ENCODE peak calls at places on chromosomes 16 and 17, in five cellular contexts. One of them, this sample, is unnamed.

GRCh38 chr17:47714773-47715396 is 18.2 kb upstream of the TBX21 start:
- DNase-seq in fibroblast of lung: no peak
- DNase-seq in Caco-2: no peak
- DNase-seq in CD8-positive, alpha-beta T cell: no peak
- DNase-seq in sigmoid colon: no peak
- DNase-seq in this sample: no peak

GRCh38 chr17:46044286-46044928 is 45.4 kb downstream of the STH start:
- DNase-seq in Caco-2: peak; percentile 67
- DNase-seq in CD8-positive, alpha-beta T cell: peak; percentile 56
- DNase-seq in fibroblast of lung: peak; percentile 95
- DNase-seq in sigmoid colon: peak; percentile 92
- DNase-seq in this sample: peak; percentile 83

GRCh38 chr16:1474047-1474446 is 781 bp downstream of the CLCN7 start:
- DNase-seq in Caco-2: no peak
- DNase-seq in CD8-positive, alpha-beta T cell: no peak
- DNase-seq in sigmoid colon: no peak
- DNase-seq in fibroblast of lung: no peak
- DNase-seq in this sample: no peak

GRCh38 chr16:29009050-29009837 is 24.4 kb downstream of the LAT start:
- DNase-seq in fibroblast of lung: no peak
- DNase-seq in Caco-2: no peak
- DNase-seq in sigmoid colon: no peak
- DNase-seq in CD8-positive, alpha-beta T cell: peak; percentile 45
- DNase-seq in this sample: no peak

GRCh38 chr16:83513006-83513755 is 294.6 kb upstream of the HSBP1 start:
- DNase-seq in fibroblast of lung: peak; percentile 67
- DNase-seq in CD8-positive, alpha-beta T cell: no peak
- DNase-seq in sigmoid colon: no peak
- DNase-seq in Caco-2: no peak
- DNase-seq in this sample: no peak

GRCh38 chr16:2339521-2340484 is 725 bp downstream of the ABCA3 start:
- DNase-seq in CD8-positive, alpha-beta T cell: peak; percentile 38
- DNase-seq in fibroblast of lung: peak; percentile 6
- DNase-seq in Caco-2: peak; percentile 60
- DNase-seq in sigmoid colon: peak; percentile 83
- DNase-seq in this sample: peak; percentile 91

GRCh38 chr16:67571981-67572431 is 9.7 kb downstream of the CTCF start:
- DNase-seq in sigmoid colon: no peak
- DNase-seq in CD8-positive, alpha-beta T cell: no peak
- DNase-seq in fibroblast of lung: no peak
- DNase-seq in Caco-2: no peak
- DNase-seq in this sample: no peak

GRCh38 chr17:32267690-32268205 is 2.1 kb downstream of the RHBDL3 start:
- DNase-seq in sigmoid colon: no peak
- DNase-seq in Caco-2: no peak
- DNase-seq in fibroblast of lung: no peak
- DNase-seq in CD8-positive, alpha-beta T cell: no peak
- DNase-seq in this sample: no peak

GRCh38 chr17:51245535-51245934 is 14.3 kb downstream of the MBTD1 start:
- DNase-seq in Caco-2: no peak
- DNase-seq in CD8-positive, alpha-beta T cell: no peak
- DNase-seq in fibroblast of lung: no peak
- DNase-seq in sigmoid colon: no peak
- DNase-seq in this sample: no peak

DNA sequence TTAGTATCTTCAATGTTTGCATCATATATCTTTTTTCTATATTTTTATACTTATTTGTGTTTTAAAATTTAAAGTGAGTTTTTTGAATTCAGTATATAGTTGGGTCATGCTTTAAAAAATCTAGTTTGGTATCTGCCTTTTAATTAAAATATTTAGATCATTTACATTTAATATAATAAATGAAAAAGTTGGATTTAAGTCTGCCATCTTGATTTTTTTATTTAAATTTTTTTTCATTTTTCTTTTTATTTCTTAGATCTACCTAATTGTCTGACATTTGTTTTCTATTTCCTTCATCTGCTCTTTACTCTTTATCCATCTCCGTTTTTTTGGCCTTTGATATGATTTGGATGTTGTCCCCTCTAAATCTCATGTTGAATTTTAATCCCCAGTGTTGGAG is 50.0 kb upstream of the N4BP1 start:
- DNase-seq in fibroblast of lung: no peak
- DNase-seq in CD8-positive, alpha-beta T cell: no peak
- DNase-seq in Caco-2: no peak
- DNase-seq in sigmoid colon: no peak
- DNase-seq in this sample: no peak
- H3K9me3 ChIP-seq in fibroblast of lung: no peaks in the 10 kb centered on the region
- H3K9me3 ChIP-seq in CD8-positive, alpha-beta T cell: no peaks in the 10 kb centered on the region
- H3K9me3 ChIP-seq in Caco-2: peaks cover 15% of the 10 kb centered on the region
- H3K9me3 ChIP-seq in sigmoid colon: peaks cover 11% of the 10 kb centered on the region
- H3K9me3 ChIP-seq in this sample: peaks cover 15% of the 10 kb centered on the region

DNA sequence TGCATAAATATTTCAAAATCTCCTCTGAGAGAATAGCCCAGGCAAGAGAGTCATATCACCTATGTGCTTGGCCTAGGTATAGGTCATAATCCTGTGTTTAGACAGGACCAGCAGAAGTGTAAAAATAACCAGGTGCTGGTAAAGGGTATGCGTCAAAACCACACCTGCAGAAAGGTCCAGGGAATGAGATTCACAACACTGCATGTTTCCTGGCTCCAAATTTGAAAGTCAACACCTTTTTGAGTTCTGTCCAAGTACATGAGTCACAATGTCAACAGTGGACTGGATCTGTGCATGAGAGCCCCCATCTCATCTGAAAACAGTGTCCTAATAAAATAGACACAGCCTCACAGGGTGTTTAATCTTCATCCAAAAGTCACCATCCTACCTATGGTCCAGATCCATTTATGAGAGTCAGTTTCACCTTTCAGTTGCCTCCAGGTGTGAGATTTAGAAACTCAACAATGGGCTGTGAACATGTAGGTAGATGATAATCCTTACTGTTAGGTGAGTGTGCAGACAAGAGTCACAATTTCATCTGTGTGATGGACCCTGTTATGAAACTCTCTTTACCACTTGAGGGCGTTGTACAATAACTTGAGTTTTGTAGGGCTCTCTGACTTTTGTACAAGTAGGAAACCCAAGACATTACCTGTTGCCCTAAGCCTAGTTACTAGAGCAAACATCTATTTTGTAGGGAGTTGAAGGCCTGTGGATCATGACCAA is 2100.7 kb downstream of the TP53TG3F start:
- DNase-seq in Caco-2: no peak
- DNase-seq in fibroblast of lung: no peak
- DNase-seq in CD8-positive, alpha-beta T cell: no peak
- DNase-seq in sigmoid colon: no peak
- DNase-seq in this sample: no peak
- H3K9me3 ChIP-seq in Caco-2: no peaks in the 10 kb centered on the region
- H3K9me3 ChIP-seq in fibroblast of lung: no peaks in the 10 kb centered on the region
- H3K9me3 ChIP-seq in CD8-positive, alpha-beta T cell: peaks cover 3% of the 10 kb centered on the region
- H3K9me3 ChIP-seq in sigmoid colon: no peaks in the 10 kb centered on the region
- H3K9me3 ChIP-seq in this sample: no peaks in the 10 kb centered on the region

DNA sequence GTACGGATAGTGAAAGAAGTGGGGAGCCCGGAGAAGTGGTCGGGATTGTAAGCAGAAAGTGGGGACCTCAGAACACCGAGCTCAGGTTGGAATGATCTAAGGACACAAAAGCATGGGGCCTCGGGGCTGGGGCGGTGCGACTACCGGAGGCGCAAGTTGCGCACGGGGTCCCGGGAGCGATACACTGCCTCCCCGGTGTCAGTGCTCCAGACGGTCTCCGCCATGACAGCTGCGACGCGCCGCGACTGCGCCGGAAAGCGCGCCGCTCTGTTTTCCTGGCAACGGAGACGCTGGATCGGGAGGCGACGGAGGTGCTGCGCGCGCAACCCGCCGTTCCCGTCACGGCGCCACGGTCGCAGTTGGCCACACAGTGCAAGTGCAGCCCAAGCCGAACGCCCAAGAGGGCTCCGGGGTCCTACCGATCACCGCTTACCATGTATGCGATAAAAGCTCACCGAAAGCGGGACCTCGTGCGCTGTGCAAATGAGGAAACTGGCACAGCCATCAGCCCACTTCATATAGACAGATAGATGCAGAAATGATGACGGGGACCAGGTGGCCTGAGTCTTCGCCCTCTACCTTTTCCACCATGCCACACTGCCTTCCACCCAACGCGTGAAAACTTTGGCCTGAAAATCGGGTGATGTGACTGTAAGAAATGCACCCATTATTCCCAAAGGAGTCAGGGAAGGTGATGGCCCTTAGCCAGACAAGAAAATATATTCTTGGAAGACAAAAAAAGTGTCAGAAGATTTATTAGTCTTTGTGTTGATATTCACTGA is at the start of gene MKS1:
- DNase-seq in sigmoid colon: peak; percentile 97
- DNase-seq in fibroblast of lung: peak; percentile 89
- DNase-seq in CD8-positive, alpha-beta T cell: peak; percentile 94
- DNase-seq in Caco-2: peak; percentile 94
- DNase-seq in this sample: peak; percentile 96
- H3K9me3 ChIP-seq in sigmoid colon: no peaks in the 10 kb centered on the region
- H3K9me3 ChIP-seq in fibroblast of lung: no peaks in the 10 kb centered on the region
- H3K9me3 ChIP-seq in CD8-positive, alpha-beta T cell: no peaks in the 10 kb centered on the region
- H3K9me3 ChIP-seq in Caco-2: no peaks in the 10 kb centered on the region
- H3K9me3 ChIP-seq in this sample: no peaks in the 10 kb centered on the region

GRCh38 chr16:3413730-3414379 is 12.8 kb downstream of the ZNF174 start:
- DNase-seq in sigmoid colon: no peak
- DNase-seq in CD8-positive, alpha-beta T cell: no peak
- DNase-seq in Caco-2: no peak
- DNase-seq in fibroblast of lung: no peak
- DNase-seq in this sample: no peak

GRCh38 chr16:3408561-3409197 is 7.7 kb downstream of the ZNF174 start:
- DNase-seq in sigmoid colon: no peak
- DNase-seq in fibroblast of lung: no peak
- DNase-seq in Caco-2: no peak
- DNase-seq in CD8-positive, alpha-beta T cell: no peak
- DNase-seq in this sample: no peak
- H3K9me3 ChIP-seq in sigmoid colon: peaks cover 65% of the 10 kb centered on the region
- H3K9me3 ChIP-seq in fibroblast of lung: peaks cover 9% of the 10 kb centered on the region
- H3K9me3 ChIP-seq in Caco-2: peaks cover 23% of the 10 kb centered on the region
- H3K9me3 ChIP-seq in CD8-positive, alpha-beta T cell: peaks cover 48% of the 10 kb centered on the region
- H3K9me3 ChIP-seq in this sample: peaks cover 94% of the 10 kb centered on the region

GRCh38 chr16:35431829-35432663 is 1972.6 kb downstream of the TP53TG3F start:
- DNase-seq in Caco-2: no peak
- DNase-seq in sigmoid colon: no peak
- DNase-seq in CD8-positive, alpha-beta T cell: no peak
- DNase-seq in fibroblast of lung: no peak
- DNase-seq in this sample: no peak
- H3K9me3 ChIP-seq in Caco-2: no peaks in the 10 kb centered on the region
- H3K9me3 ChIP-seq in sigmoid colon: no peaks in the 10 kb centered on the region
- H3K9me3 ChIP-seq in CD8-positive, alpha-beta T cell: peaks cover 4% of the 10 kb centered on the region
- H3K9me3 ChIP-seq in fibroblast of lung: no peaks in the 10 kb centered on the region
- H3K9me3 ChIP-seq in this sample: no peaks in the 10 kb centered on the region

GRCh38 chr17:5179003-5179402 is 12.7 kb downstream of the ZNF594 start:
- DNase-seq in sigmoid colon: no peak
- DNase-seq in CD8-positive, alpha-beta T cell: no peak
- DNase-seq in fibroblast of lung: no peak
- DNase-seq in Caco-2: no peak
- DNase-seq in this sample: no peak

GRCh38 chr17:5184284-5184683 is 7.4 kb downstream of the ZNF594 start:
- DNase-seq in fibroblast of lung: no peak
- DNase-seq in CD8-positive, alpha-beta T cell: peak; percentile 33
- DNase-seq in Caco-2: no peak
- DNase-seq in sigmoid colon: no peak
- DNase-seq in this sample: no peak

GRCh38 chr17:5183410-5183793 is 8.3 kb downstream of the ZNF594 start:
- DNase-seq in sigmoid colon: no peak
- DNase-seq in fibroblast of lung: no peak
- DNase-seq in CD8-positive, alpha-beta T cell: no peak
- DNase-seq in Caco-2: no peak
- DNase-seq in this sample: no peak

GRCh38 chr17:5182597-5183409 is 8.9 kb downstream of the ZNF594 start:
- DNase-seq in CD8-positive, alpha-beta T cell: no peak
- DNase-seq in Caco-2: no peak
- DNase-seq in fibroblast of lung: no peak
- DNase-seq in sigmoid colon: no peak
- DNase-seq in this sample: no peak

GRCh38 chr17:5181509-5182305 is 10.0 kb downstream of the ZNF594 start:
- DNase-seq in Caco-2: no peak
- DNase-seq in CD8-positive, alpha-beta T cell: no peak
- DNase-seq in sigmoid colon: no peak
- DNase-seq in fibroblast of lung: no peak
- DNase-seq in this sample: no peak
- H3K9me3 ChIP-seq in Caco-2: peaks cover 4% of the 10 kb centered on the region
- H3K9me3 ChIP-seq in CD8-positive, alpha-beta T cell: peaks cover 41% of the 10 kb centered on the region
- H3K9me3 ChIP-seq in sigmoid colon: peaks cover 96% of the 10 kb centered on the region
- H3K9me3 ChIP-seq in fibroblast of lung: peaks cover 6% of the 10 kb centered on the region
- H3K9me3 ChIP-seq in this sample: peaks cover 100% of the 10 kb centered on the region

DNA sequence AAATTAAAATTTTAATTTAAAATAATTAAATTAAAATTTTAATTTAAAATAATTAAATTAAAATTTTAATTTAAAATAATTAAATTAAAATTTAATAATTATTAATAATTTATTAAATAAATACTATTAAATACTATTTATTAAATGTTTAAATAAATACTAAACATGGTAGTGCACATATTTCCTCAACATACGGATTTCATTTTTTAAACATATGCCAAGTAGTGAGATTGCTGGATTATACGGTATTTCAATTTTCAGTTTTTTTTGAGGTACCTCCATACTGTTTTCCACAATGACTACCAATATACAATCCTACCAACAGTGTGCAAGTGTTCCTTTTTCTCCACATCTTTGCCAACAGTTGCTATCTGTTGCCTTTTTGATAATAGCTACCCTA is 852.9 kb upstream of the CDH8 start:
- DNase-seq in sigmoid colon: no peak
- DNase-seq in CD8-positive, alpha-beta T cell: no peak
- DNase-seq in fibroblast of lung: no peak
- DNase-seq in Caco-2: no peak
- DNase-seq in this sample: no peak
- H3K9me3 ChIP-seq in sigmoid colon: peaks cover 4% of the 10 kb centered on the region
- H3K9me3 ChIP-seq in CD8-positive, alpha-beta T cell: peaks cover 5% of the 10 kb centered on the region
- H3K9me3 ChIP-seq in fibroblast of lung: no peaks in the 10 kb centered on the region
- H3K9me3 ChIP-seq in Caco-2: peaks cover 4% of the 10 kb centered on the region
- H3K9me3 ChIP-seq in this sample: no peaks in the 10 kb centered on the region

GRCh38 chr16:27795992-27796614 is 246.2 kb downstream of the KATNIP start:
- DNase-seq in sigmoid colon: no peak
- DNase-seq in CD8-positive, alpha-beta T cell: peak; percentile 14
- DNase-seq in Caco-2: peak; percentile 55
- DNase-seq in fibroblast of lung: peak; percentile 40
- DNase-seq in this sample: no peak

GRCh38 chr16:27800817-27801216 is 250.9 kb downstream of the KATNIP start:
- DNase-seq in CD8-positive, alpha-beta T cell: no peak
- DNase-seq in Caco-2: no peak
- DNase-seq in fibroblast of lung: no peak
- DNase-seq in sigmoid colon: no peak
- DNase-seq in this sample: no peak

GRCh38 chr16:27799866-27800265 is 249.9 kb downstream of the KATNIP start:
- DNase-seq in CD8-positive, alpha-beta T cell: no peak
- DNase-seq in Caco-2: no peak
- DNase-seq in fibroblast of lung: no peak
- DNase-seq in sigmoid colon: no peak
- DNase-seq in this sample: no peak

GRCh38 chr16:27801259-27801945 is 251.5 kb downstream of the KATNIP start:
- DNase-seq in Caco-2: no peak
- DNase-seq in fibroblast of lung: peak; percentile 5
- DNase-seq in sigmoid colon: no peak
- DNase-seq in CD8-positive, alpha-beta T cell: no peak
- DNase-seq in this sample: no peak

GRCh38 chr16:27798241-27798640 is 248.3 kb downstream of the KATNIP start:
- DNase-seq in sigmoid colon: no peak
- DNase-seq in Caco-2: no peak
- DNase-seq in CD8-positive, alpha-beta T cell: no peak
- DNase-seq in fibroblast of lung: no peak
- DNase-seq in this sample: no peak
- H3K9me3 ChIP-seq in sigmoid colon: no peaks in the 10 kb centered on the region
- H3K9me3 ChIP-seq in Caco-2: no peaks in the 10 kb centered on the region
- H3K9me3 ChIP-seq in CD8-positive, alpha-beta T cell: no peaks in the 10 kb centered on the region
- H3K9me3 ChIP-seq in fibroblast of lung: no peaks in the 10 kb centered on the region
- H3K9me3 ChIP-seq in this sample: no peaks in the 10 kb centered on the region

GRCh38 chr16:63157818-63158217 is 1121.6 kb upstream of the CDH8 start:
- DNase-seq in Caco-2: no peak
- DNase-seq in fibroblast of lung: no peak
- DNase-seq in CD8-positive, alpha-beta T cell: no peak
- DNase-seq in sigmoid colon: no peak
- DNase-seq in this sample: no peak
- H3K9me3 ChIP-seq in Caco-2: no peaks in the 10 kb centered on the region
- H3K9me3 ChIP-seq in fibroblast of lung: no peaks in the 10 kb centered on the region
- H3K9me3 ChIP-seq in CD8-positive, alpha-beta T cell: no peaks in the 10 kb centered on the region
- H3K9me3 ChIP-seq in sigmoid colon: no peaks in the 10 kb centered on the region
- H3K9me3 ChIP-seq in this sample: no peaks in the 10 kb centered on the region